ENCODE peak calls at places on chromosome 17, in five cellular contexts. I is NCI-H1930, E is lung microvascular endothelial cell, G is fibroblast of the aortic adventitia, T is T-cell. V is an unnamed sample.

GRCh38 chr17:74080936-74081335 is 122.5 kb upstream of the RPL38 start:
- DNase-seq in I (no peak), G (no peak), T (no peak), E (no peak), V (no peak)

GRCh38 chr17:70655179-70655578 is 485.8 kb downstream of the KCNJ2 start:
- DNase-seq in E (no peak), I (peak), G (no peak), T (no peak), V (no peak)

GRCh38 chr17:82475458-82475857 is 16.9 kb downstream of the NARF start:
- DNase-seq in G (no peak), I (no peak), T (no peak), E (no peak), V (no peak)

GRCh38 chr17:78374631-78375274 is 3.7 kb upstream of the PGS1 start:
- DNase-seq in I (no peak), E (peak), T (no peak), G (peak), V (no peak)

GRCh38 chr17:42236760-42237159 is 39.4 kb downstream of the STAT5B start:
- DNase-seq in G (no peak), I (no peak), T (no peak), E (no peak), V (no peak)

GRCh38 chr17:63984651-63985386 is 12.1 kb upstream of the SCN4A start:
- DNase-seq in E (peak), T (peak), G (peak), I (no peak), V (peak)

GRCh38 chr17:82614095-82614631 is 34.1 kb downstream of the WDR45B start:
- DNase-seq in T (no peak), G (no peak), E (no peak), I (no peak), V (no peak)

GRCh38 chr17:1498869-1499268 is 6.4 kb upstream of the MYO1C start:
- DNase-seq in G (peak), T (no peak), I (no peak), E (peak), V (no peak)

GRCh38 chr17:46273541-46274236 is 21.2 kb upstream of the LRRC37A start:
- DNase-seq in T (no peak), E (no peak), G (no peak), I (no peak), V (no peak)

GRCh38 chr17:37818689-37819088 is 73.8 kb upstream of the HNF1B start:
- DNase-seq in E (no peak), T (no peak), I (no peak), G (no peak), V (no peak)

GRCh38 chr17:35084987-35085386 is 21.5 kb upstream of the RFFL start:
- DNase-seq in G (peak), E (no peak), T (no peak), I (no peak), V (no peak)

GRCh38 chr17:50149425-50150353 is 788 bp downstream of the PPP1R9B start:
- DNase-seq in T (no peak), E (peak), G (peak), I (peak), V (no peak)